ENCODE peak calls at places on chromosomes 5 and 9, in four cellular contexts. One of them, this sample, is unnamed.

GRCh38 chr5:50945139-50945538 is 278.7 kb downstream of the PARP8 start:
- DNase-seq in breast epithelium: no peak
- DNase-seq in gastrocnemius medialis: no peak
- DNase-seq in body of pancreas: no peak
- DNase-seq in this sample: no peak

GRCh38 chr5:38666668-38667498 is 110.4 kb upstream of the LIFR start:
- DNase-seq in breast epithelium: no peak
- DNase-seq in gastrocnemius medialis: peak
- DNase-seq in body of pancreas: peak
- DNase-seq in this sample: peak

GRCh38 chr5:30279237-30279636 is 914.2 kb upstream of the CDH6 start:
- DNase-seq in breast epithelium: no peak
- DNase-seq in gastrocnemius medialis: no peak
- DNase-seq in body of pancreas: no peak
- DNase-seq in this sample: no peak

GRCh38 chr5:59588922-59589321 is 304.6 kb downstream of the PDE4D start:
- DNase-seq in breast epithelium: no peak
- DNase-seq in gastrocnemius medialis: no peak
- DNase-seq in body of pancreas: no peak
- DNase-seq in this sample: no peak

GRCh38 chr9:131272212-131272611 is 4.1 kb downstream of the FAM78A start:
- DNase-seq in breast epithelium: no peak
- DNase-seq in gastrocnemius medialis: no peak
- DNase-seq in body of pancreas: no peak
- DNase-seq in this sample: no peak

GRCh38 chr9:27625751-27626628 is 52.7 kb upstream of the C9orf72 start:
- DNase-seq in breast epithelium: no peak
- DNase-seq in gastrocnemius medialis: no peak
- DNase-seq in body of pancreas: no peak
- DNase-seq in this sample: no peak

GRCh38 chr9:32590476-32590875 is 17.5 kb upstream of the NDUFB6 start:
- DNase-seq in breast epithelium: no peak
- DNase-seq in gastrocnemius medialis: no peak
- DNase-seq in body of pancreas: no peak
- DNase-seq in this sample: no peak

GRCh38 chr5:142828797-142829535 is 58.8 kb downstream of the ARHGAP26 start:
- DNase-seq in breast epithelium: no peak
- DNase-seq in gastrocnemius medialis: no peak
- DNase-seq in body of pancreas: no peak
- DNase-seq in this sample: no peak

GRCh38 chr5:57862471-57863282 is 380.1 kb upstream of the ACTBL2 start:
- DNase-seq in breast epithelium: no peak
- DNase-seq in gastrocnemius medialis: no peak
- DNase-seq in body of pancreas: no peak
- DNase-seq in this sample: no peak

DNA sequence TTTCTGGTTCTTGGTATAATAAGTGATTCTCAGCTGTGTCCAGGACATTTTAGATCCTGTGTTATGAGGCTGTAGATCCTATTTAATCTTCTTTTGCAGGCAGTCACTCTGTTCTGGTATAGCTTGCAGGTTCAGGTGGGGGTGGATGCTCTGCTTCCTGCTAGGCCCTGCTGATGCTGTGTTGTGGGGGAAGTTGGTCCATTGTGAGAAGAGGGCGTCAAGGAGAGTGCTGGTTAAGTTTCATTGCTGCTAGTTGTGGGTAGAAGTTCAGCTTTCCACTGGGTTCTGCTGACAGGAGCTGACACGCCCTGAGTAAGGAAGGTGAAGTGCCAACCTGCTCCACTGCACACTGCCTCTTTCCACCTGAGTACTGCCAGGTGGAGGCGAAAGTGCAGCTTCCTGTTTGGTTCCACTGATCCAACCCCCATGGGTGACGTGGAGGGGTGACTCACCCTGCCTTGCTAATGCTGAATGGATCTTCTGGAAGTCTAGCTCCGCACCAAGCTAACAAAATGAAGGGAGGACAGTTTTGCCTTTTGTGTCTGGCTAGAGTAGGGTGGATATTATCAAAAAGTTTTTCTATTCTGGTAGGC is 16.3 kb downstream of the NMRK1 start:
- DNase-seq in breast epithelium: no peak
- DNase-seq in gastrocnemius medialis: no peak
- DNase-seq in body of pancreas: peak
- DNase-seq in this sample: no peak
- TF ChIP-seq POLR2A in breast epithelium: no peak
- TF ChIP-seq POLR2A in gastrocnemius medialis: no peak
- TF ChIP-seq POLR2A in body of pancreas: no peak
- TF ChIP-seq POLR2A in this sample: no peak

GRCh38 chr5:76522103-76522942 is 100.9 kb downstream of the F2RL2 start:
- DNase-seq in breast epithelium: no peak
- DNase-seq in gastrocnemius medialis: no peak
- DNase-seq in body of pancreas: no peak
- DNase-seq in this sample: no peak

GRCh38 chr5:76517334-76517733 is 105.9 kb downstream of the F2RL2 start:
- DNase-seq in breast epithelium: no peak
- DNase-seq in gastrocnemius medialis: no peak
- DNase-seq in body of pancreas: no peak
- DNase-seq in this sample: no peak

GRCh38 chr5:76524872-76525271 is 98.3 kb downstream of the F2RL2 start:
- DNase-seq in breast epithelium: no peak
- DNase-seq in gastrocnemius medialis: no peak
- DNase-seq in body of pancreas: no peak
- DNase-seq in this sample: no peak

GRCh38 chr5:76524101-76524835 is 98.9 kb downstream of the F2RL2 start:
- DNase-seq in breast epithelium: no peak
- DNase-seq in gastrocnemius medialis: no peak
- DNase-seq in body of pancreas: no peak
- DNase-seq in this sample: no peak

GRCh38 chr5:76521240-76521758 is 101.9 kb downstream of the F2RL2 start:
- DNase-seq in breast epithelium: no peak
- DNase-seq in gastrocnemius medialis: no peak
- DNase-seq in body of pancreas: no peak
- DNase-seq in this sample: no peak
- H3K4me3 ChIP-seq in breast epithelium: no peak
- H3K4me3 ChIP-seq in gastrocnemius medialis: no peak
- H3K4me3 ChIP-seq in body of pancreas: no peak
- H3K4me3 ChIP-seq in this sample: no peak

GRCh38 chr9:111481885-111482636 is 2.1 kb downstream of the ECPAS start:
- DNase-seq in breast epithelium: no peak
- DNase-seq in gastrocnemius medialis: peak
- DNase-seq in body of pancreas: no peak
- DNase-seq in this sample: no peak

GRCh38 chr9:111483862-111484563 is at the start of gene ECPAS:
- DNase-seq in breast epithelium: peak
- DNase-seq in gastrocnemius medialis: peak
- DNase-seq in body of pancreas: peak
- DNase-seq in this sample: peak

GRCh38 chr9:111482656-111483418 is 1.3 kb downstream of the ECPAS start:
- DNase-seq in breast epithelium: peak
- DNase-seq in gastrocnemius medialis: peak
- DNase-seq in body of pancreas: peak
- DNase-seq in this sample: peak

GRCh38 chr9:111484564-111484878 is 338 bp upstream of the ECPAS start:
- DNase-seq in breast epithelium: no peak
- DNase-seq in gastrocnemius medialis: no peak
- DNase-seq in body of pancreas: no peak
- DNase-seq in this sample: no peak

GRCh38 chr9:111483419-111483861 is 743 bp downstream of the ECPAS start:
- DNase-seq in breast epithelium: no peak
- DNase-seq in gastrocnemius medialis: peak
- DNase-seq in body of pancreas: no peak
- DNase-seq in this sample: peak
- TF ChIP-seq POLR2A in breast epithelium: no peak
- TF ChIP-seq POLR2A in gastrocnemius medialis: peak
- TF ChIP-seq POLR2A in body of pancreas: no peak
- TF ChIP-seq POLR2A in this sample: no peak

GRCh38 chr9:126625329-126626116 is 11.8 kb downstream of the LMX1B start:
- DNase-seq in breast epithelium: no peak
- DNase-seq in gastrocnemius medialis: no peak
- DNase-seq in body of pancreas: no peak
- DNase-seq in this sample: no peak

GRCh38 chr9:126624912-126625311 is 11.2 kb downstream of the LMX1B start:
- DNase-seq in breast epithelium: no peak
- DNase-seq in gastrocnemius medialis: no peak
- DNase-seq in body of pancreas: no peak
- DNase-seq in this sample: no peak

GRCh38 chr9:126623667-126624452 is 10.1 kb downstream of the LMX1B start:
- DNase-seq in breast epithelium: no peak
- DNase-seq in gastrocnemius medialis: no peak
- DNase-seq in body of pancreas: no peak
- DNase-seq in this sample: no peak

GRCh38 chr9:126623314-126623666 is 9.6 kb downstream of the LMX1B start:
- DNase-seq in breast epithelium: no peak
- DNase-seq in gastrocnemius medialis: no peak
- DNase-seq in body of pancreas: no peak
- DNase-seq in this sample: no peak

DNA sequence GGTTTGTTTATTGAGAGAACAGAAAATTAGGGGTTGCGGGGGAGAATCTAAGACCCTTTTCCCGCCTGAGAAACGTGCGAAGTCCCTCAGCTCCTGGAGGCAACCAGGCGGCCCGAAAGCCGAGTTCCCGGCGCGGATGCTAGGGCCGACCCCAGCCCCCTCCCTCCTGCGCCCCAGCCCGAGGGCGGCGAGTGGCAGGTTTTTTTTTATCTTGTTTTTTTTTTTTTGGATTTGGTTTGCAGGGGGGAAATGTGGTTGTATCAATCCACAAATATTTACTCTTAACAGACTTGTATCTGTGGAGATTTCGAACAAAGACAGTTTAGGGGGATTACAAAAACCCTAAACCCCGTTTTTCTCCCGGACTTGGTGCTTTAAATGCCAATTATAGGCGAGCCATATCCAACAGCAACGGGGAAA is 10.7 kb downstream of the LMX1B start:
- DNase-seq in breast epithelium: no peak
- DNase-seq in gastrocnemius medialis: no peak
- DNase-seq in body of pancreas: no peak
- DNase-seq in this sample: no peak
- H3K4me3 ChIP-seq in breast epithelium: peak
- H3K4me3 ChIP-seq in gastrocnemius medialis: no peak
- H3K4me3 ChIP-seq in body of pancreas: no peak
- H3K4me3 ChIP-seq in this sample: no peak

DNA sequence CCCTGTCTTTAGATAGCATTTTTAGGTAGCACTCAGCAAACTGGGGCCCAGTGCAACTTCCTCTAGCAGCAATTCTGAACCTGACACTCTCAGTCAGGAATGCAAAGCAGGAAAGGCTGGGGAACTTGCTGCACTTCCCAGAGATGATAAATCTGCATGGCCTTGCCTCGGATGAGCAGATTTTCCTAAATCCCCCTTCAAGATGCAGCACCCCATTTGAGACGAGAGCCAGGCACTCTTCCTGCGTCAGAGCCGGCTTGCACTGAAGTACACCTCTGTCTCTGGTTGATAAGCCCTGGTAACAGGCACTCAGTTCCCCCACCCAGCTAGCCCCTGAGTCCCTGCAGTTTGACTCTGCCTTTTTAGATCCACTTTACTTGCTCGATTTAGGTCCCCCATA is 296.7 kb upstream of the PANK3 start:
- DNase-seq in breast epithelium: no peak
- DNase-seq in gastrocnemius medialis: no peak
- DNase-seq in body of pancreas: no peak
- DNase-seq in this sample: no peak
- TF ChIP-seq POLR2A in breast epithelium: no peak
- TF ChIP-seq POLR2A in gastrocnemius medialis: no peak
- TF ChIP-seq POLR2A in body of pancreas: no peak
- TF ChIP-seq POLR2A in this sample: no peak

GRCh38 chr9:84151236-84151635 is 170.6 kb downstream of the RMI1 start:
- DNase-seq in breast epithelium: no peak
- DNase-seq in gastrocnemius medialis: no peak
- DNase-seq in body of pancreas: no peak
- DNase-seq in this sample: no peak
- H3K4me3 ChIP-seq in breast epithelium: no peak
- H3K4me3 ChIP-seq in gastrocnemius medialis: no peak
- H3K4me3 ChIP-seq in body of pancreas: no peak
- H3K4me3 ChIP-seq in this sample: no peak

GRCh38 chr9:12785251-12785880 is 10.5 kb downstream of the LURAP1L start:
- DNase-seq in breast epithelium: no peak
- DNase-seq in gastrocnemius medialis: no peak
- DNase-seq in body of pancreas: peak
- DNase-seq in this sample: no peak
- TF ChIP-seq POLR2A in breast epithelium: no peak
- TF ChIP-seq POLR2A in gastrocnemius medialis: no peak
- TF ChIP-seq POLR2A in body of pancreas: no peak
- TF ChIP-seq POLR2A in this sample: no peak

DNA sequence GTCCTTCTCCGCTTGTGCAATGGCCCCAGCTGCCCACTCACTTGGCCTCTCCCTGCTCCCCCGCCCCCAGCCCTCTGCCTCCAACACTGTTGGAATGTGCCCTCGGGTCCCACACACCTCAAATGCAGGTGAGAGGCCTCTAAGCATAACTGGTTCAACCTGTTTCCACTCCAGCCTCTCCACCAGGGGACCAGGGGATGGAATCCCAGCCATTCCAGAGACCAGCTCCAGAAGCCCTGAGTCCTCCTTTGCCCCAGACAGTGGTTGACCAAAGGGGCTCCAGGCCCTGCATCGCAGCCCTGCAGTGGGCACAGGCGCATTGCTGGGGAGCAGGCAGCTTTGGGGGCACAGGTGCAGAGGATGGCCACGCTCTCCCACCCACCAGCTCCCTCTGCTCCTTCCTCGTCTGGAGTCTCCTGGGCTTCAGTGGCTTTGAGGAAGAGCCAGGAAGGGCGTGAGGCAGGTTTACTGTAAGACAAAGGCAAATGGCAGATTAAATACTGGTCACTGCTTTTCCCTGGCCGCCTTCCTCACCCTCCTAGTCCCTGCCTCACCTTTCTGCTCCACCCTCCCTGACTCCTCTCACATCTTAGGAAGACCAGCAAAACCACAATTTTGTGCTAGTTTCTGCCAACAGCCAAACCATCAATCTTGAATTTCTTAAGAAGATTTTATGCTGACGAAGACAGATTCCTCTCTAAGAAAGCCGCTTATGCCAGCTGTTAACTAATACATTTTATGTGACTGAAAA is 29.1 kb upstream of the IRX2 start:
- DNase-seq in breast epithelium: peak
- DNase-seq in gastrocnemius medialis: no peak
- DNase-seq in body of pancreas: no peak
- DNase-seq in this sample: no peak
- H3K4me3 ChIP-seq in breast epithelium: no peak
- H3K4me3 ChIP-seq in gastrocnemius medialis: no peak
- H3K4me3 ChIP-seq in body of pancreas: no peak
- H3K4me3 ChIP-seq in this sample: no peak